ENCODE peak calls at places on chromosomes 3 and 15, in ten cellular contexts. F, I, D, G, N, Y, H, O, X and J are unnamed samples.

GRCh38 chr15:92924216-92924615 is 24.1 kb downstream of the CHD2 start:
- DNase-seq in D (no peak), N (no peak), I (no peak), G (no peak), O (no peak), Y (no peak), H (no peak), X (no peak), F (no peak), J (no peak)

GRCh38 chr3:141410408-141410807 is 42.1 kb downstream of the ZBTB38 start:
- DNase-seq in Y (no peak), H (no peak), G (peak; percentile 22), N (no peak), D (no peak), I (no peak), X (peak; percentile 73), O (no peak), F (no peak), J (peak; percentile 72)

GRCh38 chr3:38707730-38708129 is 58.2 kb upstream of the SCN5A start:
- DNase-seq in F (no peak), D (no peak), O (no peak), H (no peak), Y (no peak), I (no peak), X (no peak), N (no peak), G (no peak), J (no peak)

GRCh38 chr3:106759686-106760085 is 617.6 kb upstream of the CCDC54 start:
- DNase-seq in Y (no peak), N (no peak), X (no peak), F (no peak), O (no peak), G (no peak), I (no peak), H (no peak), D (no peak), J (no peak)

GRCh38 chr3:181265750-181266333 is 276.3 kb upstream of the DNAJC19 start:
- DNase-seq in H (no peak), F (no peak), D (no peak), Y (no peak), I (no peak), G (no peak), N (peak; percentile 1), X (no peak), O (no peak), J (no peak)

GRCh38 chr3:67739851-67740250 is 85.4 kb upstream of the SUCLG2 start:
- DNase-seq in O (no peak), I (no peak), Y (no peak), D (no peak), F (no peak), G (no peak), N (no peak), H (no peak), X (no peak), J (no peak)

GRCh38 chr15:74365619-74366445 is 1.6 kb downstream of the CYP11A1 start:
- DNase-seq in H (peak; percentile 42), I (peak; percentile 84), Y (no peak), N (peak; percentile 42), G (no peak), D (no peak), F (peak; percentile 73), X (peak; percentile 87), O (no peak), J (no peak)

GRCh38 chr3:128805771-128806170 is 73.6 kb upstream of the ACAD9 start:
- DNase-seq in O (no peak), N (no peak), F (no peak), D (no peak), I (no peak), X (no peak), Y (no peak), G (no peak), H (no peak), J (no peak)

GRCh38 chr15:70047386-70048195 is 50.1 kb downstream of the TLE3 start:
- DNase-seq in X (peak; percentile 75), Y (no peak), G (no peak), F (no peak), H (no peak), I (no peak), N (no peak), O (no peak), D (no peak), J (no peak)

GRCh38 chr3:178971614-178972013 is 100.0 kb downstream of the ZMAT3 start:
- DNase-seq in F (no peak), D (no peak), O (no peak), Y (no peak), N (no peak), I (no peak), H (no peak), X (no peak), G (no peak), J (no peak)

GRCh38 chr3:191148131-191148530 is 50.9 kb upstream of the OSTN start:
- DNase-seq in Y (no peak), F (no peak), N (no peak), D (no peak), I (no peak), G (no peak), O (no peak), H (no peak), X (no peak), J (no peak)

GRCh38 chr3:52349611-52350395 is 33.7 kb downstream of the DNAH1 start:
- DNase-seq in G (no peak), Y (no peak), N (no peak), X (peak; percentile 45), O (no peak), D (no peak), I (no peak), H (no peak), F (no peak), J (no peak)

GRCh38 chr15:52699457-52699856 is 20.3 kb upstream of the ATOSA start:
- DNase-seq in O (no peak), X (no peak), Y (no peak), G (no peak), F (no peak), D (no peak), I (no peak), N (no peak), H (no peak), J (no peak)

GRCh38 chr15:73787621-73788020 is 34.5 kb upstream of the INSYN1 start:
- DNase-seq in X (no peak), Y (no peak), G (no peak), H (no peak), D (no peak), N (no peak), F (no peak), O (no peak), I (no peak), J (no peak)

GRCh38 chr3:101784850-101785613 is 6.0 kb downstream of the NXPE3 start:
- DNase-seq in F (no peak), I (no peak), G (no peak), D (no peak), Y (no peak), H (no peak), O (no peak), N (no peak), X (no peak), J (no peak)

GRCh38 chr3:108602249-108602934 is 12.9 kb downstream of the DZIP3 start:
- DNase-seq in X (no peak), Y (peak; percentile 37), O (no peak), I (peak; percentile 8), G (peak; percentile 9), H (no peak), N (peak; percentile 53), F (peak; percentile 45), D (peak; percentile 43), J (no peak)

GRCh38 chr3:47994180-47994579 is 22.0 kb downstream of the MAP4 start:
- DNase-seq in N (no peak), F (no peak), H (no peak), I (no peak), D (no peak), O (no peak), X (no peak), Y (no peak), G (no peak), J (no peak)

GRCh38 chr3:185789891-185790830 is 34.7 kb downstream of the IGF2BP2 start:
- DNase-seq in D (no peak), X (no peak), Y (no peak), H (no peak), F (no peak), G (no peak), N (no peak), I (no peak), O (no peak), J (no peak)